ENCODE peak calls at places on chromosome 19, in nine cellular contexts. J is amniotic stem cell; P is pancreas; T is progenitor cell of endocrine pancreas; G is OCI-LY7; N is hepatocyte; A is body of pancreas; D is mucosa of gallbladder; S is stimulated activated CD8-positive, alpha-beta memory T cell treated with anti-CD3 and anti-CD28 coated beads, Interleukin-12 subunit alpha, Interleukin-12 subunit beta, amount 100 ng/mL, for 4 hours. M is an unnamed sample.

GRCh38 chr19:1364070-1364719 is 19.5 kb upstream of the NDUFS7 start:
- DNase-seq in J (no peak), P (no peak), T (no peak), G (no peak), N (no peak), A (no peak), D (no peak), S (no peak), M (no peak)

GRCh38 chr19:34482380-34483250 is 1.1 kb downstream of the WTIP start:
- DNase-seq in J (peak), P (no peak), T (peak), G (no peak), N (peak), A (peak), D (no peak), S (no peak), M (no peak)

GRCh38 chr19:21084343-21084742 is 2.3 kb downstream of the ZNF714 start:
- DNase-seq in J (no peak), P (no peak), T (no peak), G (no peak), N (peak), A (no peak), D (no peak), S (no peak), M (no peak)

GRCh38 chr19:11659612-11660011 is 62.3 kb downstream of the ZNF627 start:
- DNase-seq in J (no peak), P (no peak), T (no peak), G (peak), N (no peak), A (no peak), D (no peak), S (no peak), M (peak)

GRCh38 chr19:18433735-18434398 is 4.1 kb downstream of the ISYNA1 start:
- DNase-seq in J (no peak), P (peak), T (no peak), G (no peak), N (no peak), A (no peak), D (no peak), S (no peak), M (no peak)

GRCh38 chr19:37353968-37354367 is 16.9 kb upstream of the ZNF527 start:
- DNase-seq in J (no peak), P (no peak), T (no peak), G (no peak), N (no peak), A (no peak), D (no peak), S (no peak), M (no peak)

GRCh38 chr19:2613507-2614295 is 88.8 kb downstream of the GNG7 start:
- DNase-seq in J (no peak), P (peak), T (no peak), G (peak), N (peak), A (peak), D (no peak), S (peak), M (peak)

GRCh38 chr19:51366050-51366998 is at the start of gene ETFB:
- DNase-seq in J (peak), P (peak), T (peak), G (peak), N (peak), A (peak), D (peak), S (peak), M (peak)

GRCh38 chr19:30817965-30818364 is 445.8 kb downstream of the ZNF536 start:
- DNase-seq in J (no peak), P (no peak), T (no peak), G (no peak), N (no peak), A (no peak), D (no peak), S (no peak), M (no peak)

GRCh38 chr19:42465827-42466280 is 23.1 kb upstream of the CXCL17 start:
- DNase-seq in J (no peak), P (no peak), T (no peak), G (peak), N (no peak), A (no peak), D (no peak), S (no peak), M (no peak)

GRCh38 chr19:12769689-12770088 is 5.7 kb downstream of the HOOK2 start:
- DNase-seq in J (no peak), P (no peak), T (no peak), G (no peak), N (peak), A (no peak), D (no peak), S (peak), M (no peak)

GRCh38 chr19:40365010-40365409 is 16.5 kb downstream of the PLD3 start:
- DNase-seq in J (no peak), P (no peak), T (no peak), G (no peak), N (no peak), A (no peak), D (no peak), S (no peak), M (no peak)

GRCh38 chr19:16702123-16702522 is 17.5 kb upstream of the NWD1 start:
- DNase-seq in J (no peak), P (no peak), T (no peak), G (no peak), N (peak), A (no peak), D (no peak), S (no peak), M (no peak)

GRCh38 chr19:31002852-31003251 is 346.4 kb downstream of the TSHZ3 start:
- DNase-seq in J (no peak), P (no peak), T (no peak), G (no peak), N (no peak), A (no peak), D (no peak), S (no peak), M (no peak)

GRCh38 chr19:53101518-53101917 is 1.7 kb downstream of the ZNF160 start:
- DNase-seq in J (no peak), P (no peak), T (no peak), G (peak), N (peak), A (no peak), D (peak), S (no peak), M (no peak)

GRCh38 chr19:54133957-54134590 is 3.5 kb upstream of the CNOT3 start:
- DNase-seq in J (no peak), P (no peak), T (no peak), G (no peak), N (no peak), A (no peak), D (no peak), S (no peak), M (no peak)

GRCh38 chr19:12052057-12052570 is 647 bp downstream of the ZNF878 start:
- DNase-seq in J (no peak), P (no peak), T (no peak), G (no peak), N (peak), A (peak), D (no peak), S (no peak), M (no peak)

GRCh38 chr19:32895384-32895783 is 25.8 kb upstream of the SLC7A9 start:
- DNase-seq in J (no peak), P (no peak), T (no peak), G (no peak), N (no peak), A (no peak), D (no peak), S (no peak), M (no peak)

GRCh38 chr19:9914001-9914314 is 22.4 kb downstream of the OLFM2 start:
- DNase-seq in J (no peak), P (no peak), T (peak), G (no peak), N (no peak), A (no peak), D (no peak), S (no peak), M (no peak)

GRCh38 chr19:2736550-2737190 is 3.1 kb downstream of the SLC39A3 start:
- DNase-seq in J (no peak), P (no peak), T (no peak), G (no peak), N (no peak), A (no peak), D (no peak), S (no peak), M (no peak)

GRCh38 chr19:48714759-48715261 is 4.7 kb downstream of the MAMSTR start:
- DNase-seq in J (no peak), P (no peak), T (no peak), G (no peak), N (no peak), A (no peak), D (no peak), S (no peak), M (no peak)

GRCh38 chr19:50258918-50259372 is 55.5 kb downstream of the MYH14 start:
- DNase-seq in J (no peak), P (no peak), T (no peak), G (peak), N (peak), A (peak), D (no peak), S (no peak), M (peak)

GRCh38 chr19:13574933-13575332 is 68.7 kb upstream of the CACNA1A start:
- DNase-seq in J (no peak), P (no peak), T (no peak), G (peak), N (no peak), A (no peak), D (no peak), S (no peak), M (no peak)

GRCh38 chr19:49497047-49497789 is 984 bp downstream of the RPS11 start:
- DNase-seq in J (no peak), P (no peak), T (no peak), G (peak), N (peak), A (peak), D (peak), S (peak), M (peak)

GRCh38 chr19:13155472-13156284 is 5.5 kb downstream of the IER2 start:
- DNase-seq in J (peak), P (peak), T (peak), G (peak), N (peak), A (peak), D (peak), S (peak), M (peak)

GRCh38 chr19:33530261-33530660 is 8.7 kb upstream of the PEPD start:
- DNase-seq in J (no peak), P (no peak), T (no peak), G (no peak), N (no peak), A (no peak), D (no peak), S (no peak), M (no peak)

GRCh38 chr19:46378268-46378667 is 31.4 kb downstream of the PPP5C start:
- DNase-seq in J (peak), P (no peak), T (no peak), G (no peak), N (peak), A (no peak), D (no peak), S (no peak), M (no peak)

GRCh38 chr19:50500060-50500752 is 10.8 kb downstream of the JOSD2 start:
- DNase-seq in J (no peak), P (no peak), T (no peak), G (no peak), N (peak), A (no peak), D (no peak), S (no peak), M (no peak)

GRCh38 chr19:46984077-46985010 is 35.3 kb upstream of the NPAS1 start:
- DNase-seq in J (no peak), P (no peak), T (no peak), G (no peak), N (peak), A (peak), D (peak), S (no peak), M (no peak)

GRCh38 chr19:15116856-15117255 is 9.7 kb downstream of the SYDE1 start:
- DNase-seq in J (no peak), P (no peak), T (no peak), G (no peak), N (no peak), A (no peak), D (no peak), S (no peak), M (no peak)

GRCh38 chr19:31146546-31147183 is 202.6 kb downstream of the TSHZ3 start:
- DNase-seq in J (no peak), P (no peak), T (no peak), G (no peak), N (no peak), A (no peak), D (no peak), S (no peak), M (no peak)

GRCh38 chr19:33721735-33722297 is 74.9 kb upstream of the KCTD15 start:
- DNase-seq in J (no peak), P (no peak), T (no peak), G (no peak), N (no peak), A (no peak), D (no peak), S (no peak), M (no peak)

GRCh38 chr19:6890938-6891337 is 3.6 kb downstream of the ADGRE1 start:
- DNase-seq in J (no peak), P (no peak), T (no peak), G (no peak), N (no peak), A (no peak), D (no peak), S (no peak), M (no peak)

GRCh38 chr19:46753420-46754155 is 7.3 kb upstream of the STRN4 start:
- DNase-seq in J (no peak), P (peak), T (no peak), G (peak), N (peak), A (peak), D (peak), S (no peak), M (no peak)

GRCh38 chr19:18150776-18151624 is 2.0 kb upstream of the PIK3R2 start:
- DNase-seq in J (no peak), P (peak), T (no peak), G (no peak), N (no peak), A (peak), D (no peak), S (no peak), M (no peak)

GRCh38 chr19:1855828-1856255 is 7.5 kb downstream of the KLF16 start:
- DNase-seq in J (no peak), P (peak), T (no peak), G (peak), N (no peak), A (no peak), D (no peak), S (no peak), M (no peak)

M was measured in LoVo.